ENCODE peak calls at places on chromosomes 1 and 21, in six cellular contexts. L is RCC 7860; X is activated effector memory CD4-positive, alpha-beta T cell treated with anti-CD3 and anti-CD28 coated beads, Interleukin-2, amount 50 U/mL, for 16 hours; U is tibial artery; E is stimulated activated effector memory CD8-positive, alpha-beta T cell treated with anti-CD3 and anti-CD28 coated beads, Interleukin-12 subunit alpha, Interleukin-12 subunit beta, amount 100 ng/mL, for 72 hours; D is C1 segment of cervical spinal cord. Y is an unnamed sample.

GRCh38 chr21:39168800-39169199 is 14.5 kb downstream of the PSMG1 start:
- DNase-seq in L (no peak), X (no peak), U (no peak), E (no peak), D (no peak), Y (no peak)

GRCh38 chr21:42655797-42656770 is 2.7 kb downstream of the PDE9A start:
- DNase-seq in L (no peak), X (no peak), U (no peak), E (no peak), D (no peak), Y (no peak)

GRCh38 chr1:70896224-70896623 is 151.4 kb downstream of the PTGER3 start:
- DNase-seq in L (no peak), X (no peak), U (no peak), E (no peak), D (no peak), Y (no peak)

GRCh38 chr1:178942285-178943218 is 71.7 kb upstream of the ANGPTL1 start:
- DNase-seq in L (peak), X (no peak), U (peak), E (no peak), D (no peak), Y (no peak)

GRCh38 chr1:78157162-78157561 is 111.4 kb downstream of the GIPC2 start:
- DNase-seq in L (no peak), X (no peak), U (no peak), E (no peak), D (no peak), Y (no peak)

GRCh38 chr1:230798491-230798890 is 51.3 kb downstream of the CAPN9 start:
- DNase-seq in L (no peak), X (no peak), U (no peak), E (no peak), D (no peak), Y (no peak)

GRCh38 chr1:234645474-234645953 is 35.5 kb upstream of the IRF2BP2 start:
- DNase-seq in L (no peak), X (no peak), U (no peak), E (no peak), D (no peak), Y (no peak)

GRCh38 chr1:41868241-41868953 is 50.3 kb downstream of the HIVEP3 start:
- DNase-seq in L (no peak), X (no peak), U (no peak), E (no peak), D (no peak), Y (no peak)

GRCh38 chr1:20219991-20220390 is 33.7 kb upstream of the PLA2G2C start:
- DNase-seq in L (no peak), X (no peak), U (no peak), E (no peak), D (no peak), Y (no peak)

GRCh38 chr1:172897738-172898137 is 153.0 kb downstream of the TNFSF18 start:
- DNase-seq in L (peak), X (no peak), U (no peak), E (no peak), D (no peak), Y (no peak)

GRCh38 chr1:117698398-117699160 is 92.7 kb downstream of the TENT5C start:
- DNase-seq in L (no peak), X (no peak), U (no peak), E (no peak), D (no peak), Y (no peak)

GRCh38 chr1:240104662-240105061 is 13.0 kb downstream of the FMN2 start:
- DNase-seq in L (no peak), X (no peak), U (no peak), E (no peak), D (no peak), Y (no peak)

GRCh38 chr1:18970762-18971161 is 14.3 kb upstream of the IFFO2 start:
- DNase-seq in L (no peak), X (peak), U (peak), E (no peak), D (no peak), Y (no peak)

GRCh38 chr1:43844114-43844513 is 89.5 kb upstream of the ARTN start:
- DNase-seq in L (peak), X (no peak), U (no peak), E (no peak), D (no peak), Y (no peak)

GRCh38 chr1:19400875-19401854 is 84.2 kb downstream of the CAPZB start:
- DNase-seq in L (no peak), X (no peak), U (no peak), E (no peak), D (no peak), Y (no peak)

GRCh38 chr21:21034046-21034445 is 35.8 kb downstream of the NCAM2 start:
- DNase-seq in L (no peak), X (no peak), U (no peak), E (no peak), D (no peak), Y (no peak)

GRCh38 chr1:52592637-52593323 is 9.4 kb upstream of the GPX7 start:
- DNase-seq in L (no peak), X (no peak), U (no peak), E (no peak), D (no peak), Y (no peak)

GRCh38 chr1:17046043-17046657 is 7.7 kb downstream of the SDHB start:
- DNase-seq in L (peak), X (no peak), U (no peak), E (no peak), D (no peak), Y (no peak)

GRCh38 chr21:16863541-16863940 is 649.3 kb upstream of the CXADR start:
- DNase-seq in L (no peak), X (no peak), U (no peak), E (no peak), D (no peak), Y (no peak)

GRCh38 chr1:27522148-27522859 is 32.3 kb upstream of the WASF2 start:
- DNase-seq in L (no peak), X (peak), U (peak), E (no peak), D (peak), Y (no peak)

GRCh38 chr1:240765732-240766363 is 153.9 kb upstream of the GREM2 start:
- DNase-seq in L (peak), X (no peak), U (no peak), E (no peak), D (no peak), Y (no peak)

GRCh38 chr1:180981596-180982387 is 40.9 kb downstream of the STX6 start:
- DNase-seq in L (no peak), X (no peak), U (no peak), E (no peak), D (no peak), Y (no peak)

GRCh38 chr1:108817016-108817415 is 39.9 kb downstream of the AKNAD1 start:
- DNase-seq in L (peak), X (no peak), U (no peak), E (no peak), D (peak), Y (no peak)

GRCh38 chr1:172654535-172654934 is 4.4 kb upstream of the FASLG start:
- DNase-seq in L (peak), X (no peak), U (no peak), E (no peak), D (no peak), Y (no peak)

GRCh38 chr1:188986751-188987417 is 1490.8 kb downstream of the BRINP3 start:
- DNase-seq in L (no peak), X (no peak), U (no peak), E (no peak), D (no peak), Y (no peak)

GRCh38 chr21:43699933-43700599 is 18.9 kb upstream of the PDXK start:
- DNase-seq in L (no peak), X (no peak), U (no peak), E (no peak), D (no peak), Y (no peak)

GRCh38 chr1:57272150-57272549 is 151.7 kb downstream of the DAB1 start:
- DNase-seq in L (no peak), X (no peak), U (no peak), E (no peak), D (no peak), Y (no peak)

GRCh38 chr1:162276493-162276892 is 100.2 kb downstream of the SPATA46 start:
- DNase-seq in L (no peak), X (no peak), U (no peak), E (no peak), D (no peak), Y (no peak)

GRCh38 chr1:153768316-153769126 is 6.7 kb upstream of the SLC27A3 start:
- DNase-seq in L (no peak), X (no peak), U (no peak), E (no peak), D (no peak), Y (no peak)

Y was measured in ascending aorta.